ENCODE peak calls at places on chromosomes 3 and 15, in nine cellular contexts. G, L, U, X, P, W, J, Y and S are unnamed samples.

GRCh38 chr3:117892431-117892841 is 1142.2 kb downstream of the IGSF11 start:
- DNase-seq in G (peak; percentile 84), L (no peak), U (no peak), X (no peak), P (no peak), W (no peak), J (no peak), Y (no peak), S (no peak)

GRCh38 chr15:35078221-35078915 is 6.7 kb downstream of the NANOGP8 start:
- DNase-seq in G (peak; percentile 51), L (no peak), U (no peak), X (peak; percentile 70), P (peak; percentile 16), W (peak; percentile 12), J (peak; percentile 31), Y (peak; percentile 42), S (peak; percentile 9)

GRCh38 chr15:88604972-88605506 is 16.1 kb upstream of the AEN start:
- DNase-seq in G (no peak), L (no peak), U (no peak), X (peak; percentile 55), P (no peak), W (no peak), J (peak; percentile 34), Y (no peak), S (no peak)

GRCh38 chr3:15333099-15333956 is 942 bp upstream of the SH3BP5 start:
- DNase-seq in G (no peak), L (no peak), U (no peak), X (no peak), P (no peak), W (no peak), J (no peak), Y (no peak), S (no peak)

GRCh38 chr3:111782943-111783342 is 76.1 kb upstream of the PHLDB2 start:
- DNase-seq in G (no peak), L (no peak), U (no peak), X (no peak), P (no peak), W (no peak), J (no peak), Y (no peak), S (no peak)

GRCh38 chr15:71697999-71698398 is 112.4 kb upstream of the NR2E3 start:
- DNase-seq in G (no peak), L (no peak), U (no peak), X (no peak), P (no peak), W (no peak), J (no peak), Y (no peak), S (no peak)

GRCh38 chr3:32443471-32443870 is 51.8 kb downstream of the CMTM7 start:
- DNase-seq in G (peak; percentile 94), L (no peak), U (no peak), X (no peak), P (peak; percentile 96), W (no peak), J (no peak), Y (no peak), S (no peak)

GRCh38 chr3:127735767-127736693 is 63.3 kb downstream of the ABTB1 start:
- DNase-seq in G (peak; percentile 82), L (no peak), U (no peak), X (no peak), P (peak; percentile 44), W (no peak), J (no peak), Y (no peak), S (no peak)

GRCh38 chr15:35519536-35520149 is 26.3 kb downstream of the DPH6 start:
- DNase-seq in G (peak; percentile 47), L (no peak), U (no peak), X (peak; percentile 62), P (peak; percentile 35), W (no peak), J (peak; percentile 43), Y (no peak), S (no peak)